ENCODE peak calls at places on chromosomes 5 and 9, in eight cellular contexts. One of them, this sample, is unnamed. For H3K36me3, the result is how much of the 10 kb centered on the place peaks cover.

GRCh38 chr5:80082731-80083114 is 47.6 kb downstream of the THBS4 start:
- DNase-seq in endothelial cell of umbilical vein: peak
- DNase-seq in cardiac muscle cell: peak
- DNase-seq in prostate gland: peak
- DNase-seq in CD8-positive, alpha-beta memory T cell: peak
- DNase-seq in IMR-90: peak
- DNase-seq in bronchial epithelial cell: no peak
- DNase-seq in NT2/D1: peak
- DNase-seq in this sample: peak

GRCh38 chr5:15691536-15691935 is 191.6 kb downstream of the FBXL7 start:
- DNase-seq in endothelial cell of umbilical vein: no peak
- DNase-seq in cardiac muscle cell: peak
- DNase-seq in prostate gland: no peak
- DNase-seq in CD8-positive, alpha-beta memory T cell: no peak
- DNase-seq in IMR-90: peak
- DNase-seq in bronchial epithelial cell: no peak
- DNase-seq in NT2/D1: no peak
- DNase-seq in this sample: no peak

GRCh38 chr5:154166901-154167791 is 23.4 kb upstream of the GALNT10 start:
- DNase-seq in endothelial cell of umbilical vein: no peak
- DNase-seq in cardiac muscle cell: no peak
- DNase-seq in prostate gland: no peak
- DNase-seq in CD8-positive, alpha-beta memory T cell: no peak
- DNase-seq in IMR-90: no peak
- DNase-seq in bronchial epithelial cell: peak
- DNase-seq in NT2/D1: peak
- DNase-seq in this sample: no peak

GRCh38 chr9:129486496-129487306 is 134.2 kb downstream of the C9orf50 start:
- DNase-seq in endothelial cell of umbilical vein: no peak
- DNase-seq in cardiac muscle cell: peak
- DNase-seq in prostate gland: peak
- DNase-seq in CD8-positive, alpha-beta memory T cell: no peak
- DNase-seq in IMR-90: peak
- DNase-seq in bronchial epithelial cell: no peak
- DNase-seq in NT2/D1: no peak
- DNase-seq in this sample: no peak

GRCh38 chr9:133955821-133956411 is 36.2 kb downstream of the VAV2 start:
- DNase-seq in endothelial cell of umbilical vein: peak
- DNase-seq in cardiac muscle cell: peak
- DNase-seq in prostate gland: no peak
- DNase-seq in CD8-positive, alpha-beta memory T cell: no peak
- DNase-seq in IMR-90: peak
- DNase-seq in bronchial epithelial cell: no peak
- DNase-seq in NT2/D1: peak
- DNase-seq in this sample: no peak

GRCh38 chr5:156534906-156535305 is 207.9 kb downstream of the SGCD start:
- DNase-seq in endothelial cell of umbilical vein: no peak
- DNase-seq in cardiac muscle cell: no peak
- DNase-seq in prostate gland: no peak
- DNase-seq in CD8-positive, alpha-beta memory T cell: no peak
- DNase-seq in IMR-90: peak
- DNase-seq in bronchial epithelial cell: no peak
- DNase-seq in NT2/D1: no peak
- DNase-seq in this sample: no peak

GRCh38 chr5:14667770-14668169 is 3.3 kb downstream of the OTULIN start:
- DNase-seq in endothelial cell of umbilical vein: no peak
- DNase-seq in cardiac muscle cell: no peak
- DNase-seq in prostate gland: no peak
- DNase-seq in CD8-positive, alpha-beta memory T cell: no peak
- DNase-seq in IMR-90: no peak
- DNase-seq in bronchial epithelial cell: no peak
- DNase-seq in NT2/D1: no peak
- DNase-seq in this sample: no peak

GRCh38 chr5:176388003-176388340 is 426 bp downstream of the NOP16 start:
- DNase-seq in endothelial cell of umbilical vein: no peak
- DNase-seq in cardiac muscle cell: peak
- DNase-seq in prostate gland: no peak
- DNase-seq in CD8-positive, alpha-beta memory T cell: no peak
- DNase-seq in IMR-90: peak
- DNase-seq in bronchial epithelial cell: no peak
- DNase-seq in NT2/D1: no peak
- DNase-seq in this sample: no peak

GRCh38 chr5:75463726-75464125 is 47.7 kb downstream of the CERT1 start:
- DNase-seq in endothelial cell of umbilical vein: no peak
- DNase-seq in cardiac muscle cell: no peak
- DNase-seq in prostate gland: no peak
- DNase-seq in CD8-positive, alpha-beta memory T cell: no peak
- DNase-seq in IMR-90: no peak
- DNase-seq in bronchial epithelial cell: peak
- DNase-seq in NT2/D1: no peak
- DNase-seq in this sample: no peak

GRCh38 chr5:78553578-78553977 is 95.0 kb downstream of the LHFPL2 start:
- DNase-seq in endothelial cell of umbilical vein: no peak
- DNase-seq in cardiac muscle cell: no peak
- DNase-seq in prostate gland: no peak
- DNase-seq in CD8-positive, alpha-beta memory T cell: no peak
- DNase-seq in IMR-90: no peak
- DNase-seq in bronchial epithelial cell: no peak
- DNase-seq in NT2/D1: no peak
- DNase-seq in this sample: no peak

GRCh38 chr5:40360685-40361084 is 319.0 kb upstream of the PTGER4 start:
- DNase-seq in endothelial cell of umbilical vein: no peak
- DNase-seq in cardiac muscle cell: no peak
- DNase-seq in prostate gland: no peak
- DNase-seq in CD8-positive, alpha-beta memory T cell: no peak
- DNase-seq in IMR-90: peak
- DNase-seq in bronchial epithelial cell: no peak
- DNase-seq in NT2/D1: no peak
- DNase-seq in this sample: no peak

GRCh38 chr9:90896231-90896630 is 94.6 kb downstream of the SYK start:
- DNase-seq in endothelial cell of umbilical vein: no peak
- DNase-seq in cardiac muscle cell: no peak
- DNase-seq in prostate gland: no peak
- DNase-seq in CD8-positive, alpha-beta memory T cell: no peak
- DNase-seq in IMR-90: no peak
- DNase-seq in bronchial epithelial cell: no peak
- DNase-seq in NT2/D1: no peak
- DNase-seq in this sample: no peak

GRCh38 chr9:7879551-7880245 is 80.1 kb upstream of the DMAC1 start:
- DNase-seq in endothelial cell of umbilical vein: no peak
- DNase-seq in cardiac muscle cell: no peak
- DNase-seq in prostate gland: no peak
- DNase-seq in CD8-positive, alpha-beta memory T cell: no peak
- DNase-seq in IMR-90: no peak
- DNase-seq in bronchial epithelial cell: peak
- DNase-seq in NT2/D1: peak
- DNase-seq in this sample: peak

GRCh38 chr9:127731938-127732337 is 3.2 kb downstream of the TOR2A start:
- DNase-seq in endothelial cell of umbilical vein: no peak
- DNase-seq in cardiac muscle cell: no peak
- DNase-seq in prostate gland: no peak
- DNase-seq in CD8-positive, alpha-beta memory T cell: no peak
- DNase-seq in IMR-90: no peak
- DNase-seq in bronchial epithelial cell: no peak
- DNase-seq in NT2/D1: no peak
- DNase-seq in this sample: no peak

GRCh38 chr9:130948266-130948665 is 9.2 kb upstream of the FIBCD1 start:
- DNase-seq in endothelial cell of umbilical vein: no peak
- DNase-seq in cardiac muscle cell: no peak
- DNase-seq in prostate gland: no peak
- DNase-seq in CD8-positive, alpha-beta memory T cell: no peak
- DNase-seq in IMR-90: no peak
- DNase-seq in bronchial epithelial cell: peak
- DNase-seq in NT2/D1: no peak
- DNase-seq in this sample: no peak

GRCh38 chr9:105681724-105682123 is 12.6 kb upstream of the TMEM38B start:
- DNase-seq in endothelial cell of umbilical vein: no peak
- DNase-seq in cardiac muscle cell: peak
- DNase-seq in prostate gland: no peak
- DNase-seq in CD8-positive, alpha-beta memory T cell: no peak
- DNase-seq in IMR-90: peak
- DNase-seq in bronchial epithelial cell: peak
- DNase-seq in NT2/D1: no peak
- DNase-seq in this sample: no peak

GRCh38 chr5:88556415-88556814 is 287.8 kb upstream of the TMEM161B start:
- DNase-seq in endothelial cell of umbilical vein: no peak
- DNase-seq in cardiac muscle cell: no peak
- DNase-seq in prostate gland: no peak
- DNase-seq in CD8-positive, alpha-beta memory T cell: no peak
- DNase-seq in IMR-90: no peak
- DNase-seq in bronchial epithelial cell: no peak
- DNase-seq in NT2/D1: no peak
- DNase-seq in this sample: no peak

GRCh38 chr5:60287174-60287771 is 393.7 kb upstream of the PDE4D start:
- DNase-seq in endothelial cell of umbilical vein: peak
- DNase-seq in cardiac muscle cell: peak
- DNase-seq in prostate gland: no peak
- DNase-seq in CD8-positive, alpha-beta memory T cell: no peak
- DNase-seq in IMR-90: peak
- DNase-seq in bronchial epithelial cell: peak
- DNase-seq in NT2/D1: peak
- DNase-seq in this sample: peak

GRCh38 chr5:59759600-59760357 is 133.7 kb downstream of the PDE4D start:
- DNase-seq in endothelial cell of umbilical vein: peak
- DNase-seq in cardiac muscle cell: no peak
- DNase-seq in prostate gland: no peak
- DNase-seq in CD8-positive, alpha-beta memory T cell: no peak
- DNase-seq in IMR-90: no peak
- DNase-seq in bronchial epithelial cell: peak
- DNase-seq in NT2/D1: no peak
- DNase-seq in this sample: no peak

GRCh38 chr5:93831449-93831848 is 90.0 kb upstream of the POU5F2 start:
- DNase-seq in endothelial cell of umbilical vein: peak
- DNase-seq in cardiac muscle cell: peak
- DNase-seq in prostate gland: no peak
- DNase-seq in CD8-positive, alpha-beta memory T cell: no peak
- DNase-seq in IMR-90: peak
- DNase-seq in bronchial epithelial cell: peak
- DNase-seq in NT2/D1: no peak
- DNase-seq in this sample: no peak

GRCh38 chr9:114371986-114372917 is 15.5 kb downstream of the AKNA start:
- DNase-seq in endothelial cell of umbilical vein: peak
- DNase-seq in cardiac muscle cell: peak
- DNase-seq in prostate gland: no peak
- DNase-seq in CD8-positive, alpha-beta memory T cell: peak
- DNase-seq in IMR-90: no peak
- DNase-seq in bronchial epithelial cell: no peak
- DNase-seq in NT2/D1: no peak
- DNase-seq in this sample: no peak

DNA sequence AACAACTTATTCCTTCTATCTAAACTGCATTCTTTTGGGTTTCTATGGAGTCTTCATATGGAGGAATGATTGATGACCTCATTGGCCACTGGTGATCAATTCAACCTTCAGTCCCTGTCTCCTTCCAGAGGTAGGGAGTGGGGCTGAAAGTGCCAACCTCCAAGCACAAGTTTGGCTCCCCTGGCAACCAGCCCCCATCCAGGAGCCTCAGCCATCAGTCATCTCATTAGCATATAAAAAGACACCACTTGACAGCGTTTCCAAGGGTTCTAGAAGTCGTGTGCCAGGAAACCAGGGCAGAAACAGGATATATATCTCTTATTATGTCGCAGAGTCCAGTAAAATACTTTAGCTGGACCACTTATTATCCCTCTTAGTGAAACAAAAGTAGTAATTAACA is 9.8 kb downstream of the SLC31A2 start:
- DNase-seq in endothelial cell of umbilical vein: no peak
- DNase-seq in cardiac muscle cell: no peak
- DNase-seq in prostate gland: no peak
- DNase-seq in CD8-positive, alpha-beta memory T cell: no peak
- DNase-seq in IMR-90: no peak
- DNase-seq in bronchial epithelial cell: peak
- DNase-seq in NT2/D1: peak
- DNase-seq in this sample: no peak
- H3K36me3 ChIP-seq in endothelial cell of umbilical vein: under half
- H3K36me3 ChIP-seq in cardiac muscle cell: under half
- H3K36me3 ChIP-seq in prostate gland: under half
- H3K36me3 ChIP-seq in CD8-positive, alpha-beta memory T cell: under half
- H3K36me3 ChIP-seq in IMR-90: under half
- H3K36me3 ChIP-seq in bronchial epithelial cell: under half
- H3K36me3 ChIP-seq in NT2/D1: half or more
- H3K36me3 ChIP-seq in this sample: under half

GRCh38 chr5:135341021-135341666 is 57.9 kb downstream of the MACROH2A1 start:
- DNase-seq in endothelial cell of umbilical vein: no peak
- DNase-seq in cardiac muscle cell: no peak
- DNase-seq in prostate gland: no peak
- DNase-seq in CD8-positive, alpha-beta memory T cell: no peak
- DNase-seq in IMR-90: no peak
- DNase-seq in bronchial epithelial cell: no peak
- DNase-seq in NT2/D1: no peak
- DNase-seq in this sample: no peak

GRCh38 chr5:135343417-135343816 is 55.6 kb downstream of the MACROH2A1 start:
- DNase-seq in endothelial cell of umbilical vein: no peak
- DNase-seq in cardiac muscle cell: no peak
- DNase-seq in prostate gland: no peak
- DNase-seq in CD8-positive, alpha-beta memory T cell: no peak
- DNase-seq in IMR-90: no peak
- DNase-seq in bronchial epithelial cell: peak
- DNase-seq in NT2/D1: no peak
- DNase-seq in this sample: no peak

GRCh38 chr5:135340568-135340967 is 58.5 kb downstream of the MACROH2A1 start:
- DNase-seq in endothelial cell of umbilical vein: no peak
- DNase-seq in cardiac muscle cell: no peak
- DNase-seq in prostate gland: no peak
- DNase-seq in CD8-positive, alpha-beta memory T cell: no peak
- DNase-seq in IMR-90: no peak
- DNase-seq in bronchial epithelial cell: no peak
- DNase-seq in NT2/D1: no peak
- DNase-seq in this sample: no peak

GRCh38 chr5:135341696-135342095 is 57.3 kb downstream of the MACROH2A1 start:
- DNase-seq in endothelial cell of umbilical vein: no peak
- DNase-seq in cardiac muscle cell: no peak
- DNase-seq in prostate gland: no peak
- DNase-seq in CD8-positive, alpha-beta memory T cell: no peak
- DNase-seq in IMR-90: no peak
- DNase-seq in bronchial epithelial cell: no peak
- DNase-seq in NT2/D1: no peak
- DNase-seq in this sample: no peak

GRCh38 chr5:135342227-135342859 is 56.7 kb downstream of the MACROH2A1 start:
- DNase-seq in endothelial cell of umbilical vein: no peak
- DNase-seq in cardiac muscle cell: no peak
- DNase-seq in prostate gland: no peak
- DNase-seq in CD8-positive, alpha-beta memory T cell: no peak
- DNase-seq in IMR-90: no peak
- DNase-seq in bronchial epithelial cell: no peak
- DNase-seq in NT2/D1: no peak
- DNase-seq in this sample: no peak
- H3K36me3 ChIP-seq in endothelial cell of umbilical vein: under half
- H3K36me3 ChIP-seq in cardiac muscle cell: half or more
- H3K36me3 ChIP-seq in prostate gland: under half
- H3K36me3 ChIP-seq in CD8-positive, alpha-beta memory T cell: half or more
- H3K36me3 ChIP-seq in IMR-90: half or more
- H3K36me3 ChIP-seq in bronchial epithelial cell: under half
- H3K36me3 ChIP-seq in NT2/D1: half or more
- H3K36me3 ChIP-seq in this sample: under half

GRCh38 chr5:150392680-150393079 is 20.0 kb downstream of the CD74 start:
- DNase-seq in endothelial cell of umbilical vein: no peak
- DNase-seq in cardiac muscle cell: no peak
- DNase-seq in prostate gland: no peak
- DNase-seq in CD8-positive, alpha-beta memory T cell: no peak
- DNase-seq in IMR-90: no peak
- DNase-seq in bronchial epithelial cell: no peak
- DNase-seq in NT2/D1: no peak
- DNase-seq in this sample: no peak
- H3K36me3 ChIP-seq in endothelial cell of umbilical vein: under half
- H3K36me3 ChIP-seq in cardiac muscle cell: under half
- H3K36me3 ChIP-seq in prostate gland: under half
- H3K36me3 ChIP-seq in CD8-positive, alpha-beta memory T cell: half or more
- H3K36me3 ChIP-seq in IMR-90: half or more
- H3K36me3 ChIP-seq in bronchial epithelial cell: under half
- H3K36me3 ChIP-seq in NT2/D1: half or more
- H3K36me3 ChIP-seq in this sample: half or more

GRCh38 chr5:58456486-58456885 is 3.4 kb downstream of the PLK2 start:
- DNase-seq in endothelial cell of umbilical vein: peak
- DNase-seq in cardiac muscle cell: no peak
- DNase-seq in prostate gland: no peak
- DNase-seq in CD8-positive, alpha-beta memory T cell: no peak
- DNase-seq in IMR-90: no peak
- DNase-seq in bronchial epithelial cell: no peak
- DNase-seq in NT2/D1: no peak
- DNase-seq in this sample: no peak
- H3K36me3 ChIP-seq in endothelial cell of umbilical vein: under half
- H3K36me3 ChIP-seq in cardiac muscle cell: under half
- H3K36me3 ChIP-seq in prostate gland: under half
- H3K36me3 ChIP-seq in CD8-positive, alpha-beta memory T cell: under half
- H3K36me3 ChIP-seq in IMR-90: half or more
- H3K36me3 ChIP-seq in bronchial epithelial cell: under half
- H3K36me3 ChIP-seq in NT2/D1: half or more
- H3K36me3 ChIP-seq in this sample: under half